ENCODE peak calls at places on chromosomes 12 and 14, in four cellular contexts. Q is MM.1S, O is GM23338, Z is neural progenitor cell. L is an unnamed sample.

GRCh38 chr12:56629459-56630179 is 507 bp downstream of the BAZ2A start:
- DNase-seq in O (peak; percentile 34), Z (peak; percentile 34), Q (peak; percentile 22), L (peak; percentile 18)

GRCh38 chr14:35155962-35156361 is 33.6 kb downstream of the PRORP start:
- DNase-seq in Z (no peak), O (peak; percentile 2), Q (no peak), L (peak; percentile 27)

GRCh38 chr12:51819851-51820720 is 28.4 kb downstream of the FIGNL2 start:
- DNase-seq in O (peak; percentile 22), Q (no peak), Z (peak; percentile 24), L (no peak)

GRCh38 chr12:67434653-67435375 is 165.7 kb downstream of the CAND1 start:
- DNase-seq in Z (no peak), Q (no peak), O (no peak), L (peak; percentile 92)

GRCh38 chr12:124898200-124898950 is 16.1 kb downstream of the UBC start:
- DNase-seq in Z (peak; percentile 45), Q (peak; percentile 58), O (peak; percentile 88), L (peak; percentile 69)

GRCh38 chr14:88546621-88547385 is 8.0 kb downstream of the PTPN21 start:
- DNase-seq in Z (no peak), O (no peak), Q (no peak), L (no peak)

GRCh38 chr14:74456684-74457083 is 30.7 kb upstream of the SYNDIG1L start:
- DNase-seq in Z (no peak), Q (no peak), O (no peak), L (no peak)

GRCh38 chr12:18700254-18700653 is 37.6 kb downstream of the PLCZ1 start:
- DNase-seq in Z (no peak), Q (no peak), O (no peak), L (no peak)

GRCh38 chr12:99130808-99131538 is 485.9 kb downstream of the APAF1 start:
- DNase-seq in Z (no peak), O (no peak), Q (peak; percentile 31), L (peak; percentile 12)

GRCh38 chr12:9707864-9708808 is 24.8 kb downstream of the CLECL1 start:
- DNase-seq in O (peak; percentile 85), Z (peak; percentile 72), Q (peak; percentile 70), L (peak; percentile 61)

GRCh38 chr14:94123868-94124267 is 5.5 kb downstream of the IFI27L2 start:
- DNase-seq in Z (no peak), O (no peak), Q (no peak), L (no peak)

GRCh38 chr12:121120323-121120722 is 12.4 kb upstream of the P2RX7 start:
- DNase-seq in Z (no peak), O (no peak), Q (no peak), L (no peak)

GRCh38 chr12:124916370-124917134 is 2.1 kb upstream of the UBC start:
- DNase-seq in Z (peak; percentile 52), O (peak; percentile 46), Q (peak; percentile 48), L (peak; percentile 99)

GRCh38 chr12:126290456-126290855 is 1225.2 kb downstream of the AACS start:
- DNase-seq in Z (no peak), Q (no peak), O (no peak), L (no peak)

GRCh38 chr12:117279606-117280005 is 81.8 kb downstream of the NOS1 start:
- DNase-seq in Z (no peak), Q (no peak), O (peak; percentile 94), L (no peak)

GRCh38 chr14:106024983-106025604 is 498.7 kb downstream of the TMEM121 start:
- DNase-seq in Q (no peak), O (no peak), Z (no peak), L (no peak)

GRCh38 chr14:44589180-44589579 is 82.1 kb upstream of the FSCB start:
- DNase-seq in Q (no peak), Z (no peak), O (no peak), L (peak; percentile 75)

GRCh38 chr14:53180272-53181221 is 27.4 kb upstream of the DDHD1 start:
- DNase-seq in Q (no peak), Z (peak; percentile 91), O (peak; percentile 96), L (no peak)

GRCh38 chr12:490260-490659 is 30.5 kb downstream of the B4GALNT3 start:
- DNase-seq in Q (no peak), Z (no peak), O (no peak), L (peak; percentile 5)

GRCh38 chr12:107775093-107775721 is 703 bp downstream of the ASCL4 start:
- DNase-seq in Z (peak; percentile 91), Q (no peak), O (peak; percentile 88), L (no peak)

GRCh38 chr12:119179335-119180021 is 747 bp downstream of the HSPB8 start:
- DNase-seq in Z (peak; percentile 47), Q (no peak), O (peak; percentile 83), L (peak; percentile 75)

GRCh38 chr14:104980601-104981531 is 2.7 kb upstream of the AHNAK2 start:
- DNase-seq in O (no peak), Z (no peak), Q (no peak), L (no peak)

GRCh38 chr14:55979096-55979495 is 139.1 kb upstream of the PELI2 start:
- DNase-seq in Z (no peak), O (no peak), Q (no peak), L (no peak)

GRCh38 chr12:122230798-122231197 is 4.9 kb upstream of the DIABLO start:
- DNase-seq in Z (no peak), Q (no peak), O (no peak), L (no peak)

GRCh38 chr12:124678421-124678893 is 111.0 kb upstream of the NCOR2 start:
- DNase-seq in Q (no peak), Z (no peak), O (no peak), L (no peak)

GRCh38 chr12:42552822-42553221 is 36.7 kb downstream of the PRICKLE1 start:
- DNase-seq in Q (no peak), Z (peak; percentile 63), O (peak; percentile 59), L (no peak)

GRCh38 chr12:89211456-89211855 is 140.8 kb downstream of the DUSP6 start:
- DNase-seq in Z (no peak), O (no peak), Q (no peak), L (peak; percentile 29)

GRCh38 chr12:93018610-93019009 is 89.5 kb upstream of the EEA1 start:
- DNase-seq in Z (no peak), Q (no peak), O (no peak), L (no peak)

GRCh38 chr12:11183009-11183408 is 3.7 kb downstream of the TAS2R42 start:
- DNase-seq in O (no peak), Q (no peak), Z (no peak), L (peak; percentile 52)

GRCh38 chr14:104889374-104889755 is 24.3 kb downstream of the CEP170B start:
- DNase-seq in O (no peak), Z (peak; percentile 42), Q (no peak), L (no peak)

GRCh38 chr12:124148481-124148880 is 146.4 kb upstream of the RFLNA start:
- DNase-seq in O (no peak), Z (no peak), Q (no peak), L (no peak)

GRCh38 chr14:61609143-61609851 is 86.0 kb upstream of the HIF1A start:
- DNase-seq in Q (no peak), O (peak; percentile 84), Z (peak; percentile 79), L (peak; percentile 87)

GRCh38 chr14:105481886-105482454 is 4.7 kb upstream of the CRIP1 start:
- DNase-seq in O (peak; percentile 95), Q (peak; percentile 84), Z (peak; percentile 88), L (peak; percentile 96)

GRCh38 chr12:2256915-2257314 is 204.1 kb downstream of the CACNA1C start:
- DNase-seq in O (no peak), Q (no peak), Z (no peak), L (no peak)

GRCh38 chr12:2258035-2258434 is 205.2 kb downstream of the CACNA1C start:
- DNase-seq in O (no peak), Z (no peak), Q (no peak), L (no peak)

GRCh38 chr12:2255301-2255700 is 202.5 kb downstream of the CACNA1C start:
- DNase-seq in O (no peak), Z (no peak), Q (no peak), L (no peak)

GRCh38 chr12:2259368-2259767 is 206.6 kb downstream of the CACNA1C start:
- DNase-seq in O (no peak), Z (no peak), Q (no peak), L (no peak)

DNA sequence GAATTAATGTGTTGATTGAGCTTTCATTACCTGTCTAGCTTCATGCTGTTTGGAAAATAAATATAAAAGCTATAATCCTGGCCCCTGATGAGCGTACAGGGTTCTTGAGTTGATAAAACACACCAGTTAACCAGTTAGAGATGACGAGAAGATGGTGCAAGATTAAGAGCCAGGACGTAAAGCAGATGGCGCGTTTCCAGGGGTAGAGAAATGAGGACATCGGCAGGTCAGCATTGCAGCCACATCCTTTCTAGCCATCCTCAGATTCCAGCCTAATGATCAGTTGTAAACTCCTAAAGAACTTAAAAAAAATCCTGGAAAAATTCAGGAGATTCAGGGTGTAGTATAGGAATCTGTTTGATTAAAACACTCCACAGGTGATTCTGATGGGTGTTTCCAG is 203.7 kb downstream of the CACNA1C start:
- DNase-seq in O (no peak), Z (no peak), Q (no peak), L (no peak)
- TF ChIP-seq EZH2phosphoT487 in O (no peak), Z (no peak), Q (no peak), L (no peak)

DNA sequence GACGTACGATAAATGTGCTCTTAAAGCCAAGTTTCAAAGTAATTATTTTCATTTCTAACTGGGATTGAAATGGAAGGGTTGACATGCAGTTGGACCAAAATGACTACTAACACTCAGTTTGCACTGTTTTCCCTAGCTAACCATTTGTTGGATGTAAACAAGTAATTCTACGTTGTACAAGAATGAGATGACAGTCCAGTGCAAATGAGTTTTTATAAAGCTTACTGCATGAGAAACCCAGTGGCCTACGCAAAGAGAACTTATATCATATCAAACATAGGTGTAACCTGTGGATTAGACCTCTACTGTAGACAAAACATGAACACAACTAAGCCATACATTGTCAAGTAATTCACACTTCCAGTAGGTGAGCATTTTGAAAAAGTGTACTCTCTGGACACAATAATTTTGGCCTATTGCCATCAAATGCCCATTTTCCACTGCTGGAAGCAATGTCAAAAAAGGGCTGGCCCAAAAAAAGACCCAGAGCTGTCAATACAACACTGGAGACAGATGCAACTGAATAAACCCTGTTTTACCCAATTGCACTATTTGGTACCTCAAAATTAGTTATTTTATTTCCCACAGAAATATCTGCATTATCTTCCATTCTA is 12.8 kb downstream of the SLC38A2 start:
- DNase-seq in Z (no peak), Q (no peak), O (no peak), L (no peak)
- H3F3A ChIP-seq in Z (peaks cover 79% of the 10 kb centered on the region), Q (peaks cover 82% of the 10 kb centered on the region), O (peaks cover 39% of the 10 kb centered on the region), L (peaks cover 66% of the 10 kb centered on the region)

GRCh38 chr12:53972152-53972702 is 699 bp upstream of the HOXC11 start:
- DNase-seq in Q (no peak), O (no peak), Z (no peak), L (peak; percentile 80)

GRCh38 chr12:53974084-53975018 is at the start of gene HOTAIR:
- DNase-seq in O (peak; percentile 54), Q (no peak), Z (no peak), L (peak; percentile 53)

GRCh38 chr12:53971686-53972085 is 1.2 kb upstream of the HOXC11 start:
- DNase-seq in Q (no peak), Z (no peak), O (no peak), L (no peak)

GRCh38 chr12:53972722-53973092 is 219 bp upstream of the HOXC11 start:
- DNase-seq in Z (no peak), O (no peak), Q (no peak), L (no peak)

GRCh38 chr12:53973093-53974042 is at the start of gene HOXC11:
- DNase-seq in Z (no peak), Q (no peak), O (peak; percentile 82), L (peak; percentile 12)
- TF ChIP-seq EZH2phosphoT487 in Z (peak; percentile 99), Q (no peak), O (peak; percentile 90), L (no peak)

GRCh38 chr12:110039085-110039807 is 9.1 kb downstream of the C12orf76 start:
- DNase-seq in Q (no peak), O (peak; percentile 27), Z (no peak), L (peak; percentile 98)
- H3F3A ChIP-seq in Q (no peaks in the 10 kb centered on the region), O (no peaks in the 10 kb centered on the region), Z (no peaks in the 10 kb centered on the region), L (peaks cover 11% of the 10 kb centered on the region)